ENCODE peak calls at places on chromosomes 5 and 9, in seven cellular contexts. O, N, T, V, P, K and H are unnamed samples.

GRCh38 chr5:78889759-78890158 is 95.4 kb downstream of the ARSB start:
- DNase-seq in O (no peak), N (no peak), T (no peak), V (no peak), P (no peak), K (peak; percentile 88), H (no peak)

GRCh38 chr9:116284518-116284917 is 130.9 kb downstream of the PAPPA start:
- DNase-seq in O (no peak), N (no peak), T (no peak), V (no peak), P (no peak), K (no peak), H (no peak)

GRCh38 chr5:172448999-172449398 is 5.3 kb downstream of the SH3PXD2B start:
- DNase-seq in O (no peak), N (no peak), T (no peak), V (no peak), P (no peak), K (no peak), H (no peak)

GRCh38 chr9:21744320-21744719 is 58.1 kb upstream of the MTAP start:
- DNase-seq in O (no peak), N (no peak), T (no peak), V (no peak), P (no peak), K (no peak), H (no peak)

GRCh38 chr5:153542536-153542935 is 52.1 kb downstream of the GRIA1 start:
- DNase-seq in O (no peak), N (no peak), T (no peak), V (no peak), P (no peak), K (peak; percentile 55), H (no peak)

GRCh38 chr9:134885647-134886412 is 5.2 kb downstream of the FCN2 start:
- DNase-seq in O (no peak), N (no peak), T (no peak), V (no peak), P (no peak), K (no peak), H (no peak)

GRCh38 chr5:93915142-93915553 is 173.7 kb upstream of the POU5F2 start:
- DNase-seq in O (peak; percentile 20), N (peak; percentile 84), T (no peak), V (no peak), P (no peak), K (peak; percentile 73), H (no peak)

GRCh38 chr9:3751125-3751758 is 225.4 kb upstream of the RFX3 start:
- DNase-seq in O (no peak), N (peak; percentile 24), T (no peak), V (no peak), P (no peak), K (peak; percentile 10), H (no peak)

GRCh38 chr5:128276537-128277216 is 193.1 kb downstream of the SLC12A2 start:
- DNase-seq in O (no peak), N (no peak), T (no peak), V (no peak), P (no peak), K (peak; percentile 20), H (no peak)

GRCh38 chr9:37373621-37374020 is 48.9 kb upstream of the GRHPR start:
- DNase-seq in O (no peak), N (no peak), T (no peak), V (no peak), P (no peak), K (no peak), H (no peak)

GRCh38 chr5:157328277-157328912 is 62.5 kb downstream of the CYFIP2 start:
- DNase-seq in O (peak; percentile 86), N (peak; percentile 89), T (peak; percentile 60), V (peak; percentile 48), P (no peak), K (peak; percentile 81), H (peak; percentile 66)

GRCh38 chr5:5667136-5667554 is 244.7 kb downstream of the ICE1 start:
- DNase-seq in O (no peak), N (no peak), T (no peak), V (no peak), P (no peak), K (no peak), H (peak; percentile 59)

GRCh38 chr9:135790356-135790755 is 88.4 kb downstream of the KCNT1 start:
- DNase-seq in O (no peak), N (no peak), T (no peak), V (no peak), P (no peak), K (no peak), H (no peak)

GRCh38 chr5:137054792-137055191 is 444.3 kb downstream of the SPOCK1 start:
- DNase-seq in O (no peak), N (no peak), T (no peak), V (no peak), P (no peak), K (no peak), H (no peak)

GRCh38 chr5:38347896-38348295 is 89.5 kb downstream of the EGFLAM start:
- DNase-seq in O (no peak), N (no peak), T (no peak), V (no peak), P (no peak), K (no peak), H (no peak)

GRCh38 chr9:113508111-113508749 is 44.7 kb downstream of the RGS3 start:
- DNase-seq in O (no peak), N (peak; percentile 56), T (no peak), V (peak; percentile 40), P (no peak), K (no peak), H (no peak)

GRCh38 chr5:140497897-140498296 is 49.6 kb upstream of the EIF4EBP3 start:
- DNase-seq in O (no peak), N (no peak), T (no peak), V (peak; percentile 25), P (no peak), K (no peak), H (no peak)

GRCh38 chr9:27765931-27766835 is 192.9 kb upstream of the C9orf72 start:
- DNase-seq in O (no peak), N (no peak), T (no peak), V (no peak), P (no peak), K (no peak), H (no peak)

GRCh38 chr9:107213561-107214028 is 69.5 kb upstream of the RAD23B start:
- DNase-seq in O (no peak), N (no peak), T (no peak), V (no peak), P (peak; percentile 1), K (peak; percentile 94), H (no peak)

GRCh38 chr9:122051401-122052346 is 41.4 kb downstream of the TTLL11 start:
- DNase-seq in O (no peak), N (no peak), T (no peak), V (no peak), P (no peak), K (peak; percentile 68), H (no peak)

GRCh38 chr5:79771387-79771786 is 81.8 kb downstream of the CMYA5 start:
- DNase-seq in O (no peak), N (no peak), T (no peak), V (no peak), P (no peak), K (peak; percentile 29), H (no peak)

GRCh38 chr5:68379275-68380026 is 163.9 kb downstream of the PIK3R1 start:
- DNase-seq in O (no peak), N (no peak), T (no peak), V (no peak), P (no peak), K (no peak), H (no peak)

GRCh38 chr5:38996123-38996522 is 78.1 kb downstream of the RICTOR start:
- DNase-seq in O (peak; percentile 53), N (no peak), T (no peak), V (no peak), P (no peak), K (no peak), H (no peak)

GRCh38 chr9:104961238-104961637 is 33.3 kb upstream of the ABCA1 start:
- DNase-seq in O (no peak), N (peak; percentile 96), T (no peak), V (no peak), P (no peak), K (peak; percentile 83), H (peak; percentile 55)

GRCh38 chr5:172666251-172666650 is 25.2 kb downstream of the NEURL1B start:
- DNase-seq in O (no peak), N (peak; percentile 70), T (no peak), V (no peak), P (no peak), K (peak; percentile 17), H (no peak)

DNA sequence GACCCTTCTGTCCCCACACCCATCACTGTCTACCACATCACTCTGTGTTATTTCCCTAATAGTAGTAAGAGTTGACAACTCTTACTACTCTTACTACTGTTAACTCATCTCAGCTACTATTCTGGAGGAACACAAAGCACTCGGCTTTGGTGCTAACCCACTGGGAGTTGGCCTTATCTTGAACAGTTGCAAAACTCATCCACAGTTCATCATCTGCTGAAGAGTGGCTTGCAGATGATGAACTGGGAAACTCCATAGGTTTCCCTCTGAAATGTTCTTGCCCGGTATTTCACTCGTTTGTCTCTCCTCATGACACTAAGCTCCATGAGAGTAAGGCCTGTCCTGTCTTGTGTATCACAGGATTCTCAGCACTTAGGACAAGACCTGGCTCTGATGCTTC is 221.4 kb downstream of the NR3C1 start:
- DNase-seq in O (no peak), N (no peak), T (no peak), V (no peak), P (no peak), K (no peak), H (no peak)
- H3K4me1 ChIP-seq in O (peaks cover 29% of the 10 kb centered on the region), N (no peaks in the 10 kb centered on the region), T (peaks cover 58% of the 10 kb centered on the region), V (peaks cover 15% of the 10 kb centered on the region), P (no peaks in the 10 kb centered on the region), K (peaks cover 4% of the 10 kb centered on the region), H (no peaks in the 10 kb centered on the region)

GRCh38 chr9:95096381-95096780 is 221.1 kb downstream of the FANCC start:
- DNase-seq in O (no peak), N (no peak), T (peak; percentile 26), V (no peak), P (no peak), K (no peak), H (no peak)
- TF ChIP-seq CTCF in O (no peak), N (peak; percentile 47), T (no peak), V (no peak), P (no peak), K (no peak), H (peak; percentile 9)

GRCh38 chr9:89314955-89315354 is 3.3 kb upstream of the SECISBP2 start:
- DNase-seq in O (no peak), N (no peak), T (no peak), V (no peak), P (no peak), K (no peak), H (no peak)
- H3K4me3 ChIP-seq in O (peak overlapping the region; percentile 84), N (peak overlapping the region; percentile 95), T (no peak overlapping the region), V (no peak overlapping the region), P (no peak overlapping the region), K (no peak overlapping the region), H (peak overlapping the region; percentile 74)

GRCh38 chr5:14447958-14448881 is 133.4 kb upstream of the OTULINL start:
- DNase-seq in O (peak; percentile 18), N (no peak), T (peak; percentile 49), V (no peak), P (no peak), K (no peak), H (peak; percentile 86)

GRCh38 chr5:14451866-14452265 is 129.7 kb upstream of the OTULINL start:
- DNase-seq in O (no peak), N (no peak), T (peak; percentile 38), V (no peak), P (no peak), K (no peak), H (no peak)

GRCh38 chr5:14449052-14449661 is 132.4 kb upstream of the OTULINL start:
- DNase-seq in O (no peak), N (no peak), T (peak; percentile 35), V (no peak), P (no peak), K (peak; percentile 86), H (peak; percentile 68)

GRCh38 chr5:14452685-14453084 is 128.9 kb upstream of the OTULINL start:
- DNase-seq in O (no peak), N (no peak), T (no peak), V (no peak), P (no peak), K (peak; percentile 58), H (no peak)

GRCh38 chr5:14450055-14450524 is 131.5 kb upstream of the OTULINL start:
- DNase-seq in O (no peak), N (no peak), T (peak; percentile 74), V (no peak), P (no peak), K (peak; percentile 92), H (no peak)
- H3K4me1 ChIP-seq in O (peaks cover 16% of the 10 kb centered on the region), N (peaks cover 25% of the 10 kb centered on the region), T (peaks cover 65% of the 10 kb centered on the region), V (no peaks in the 10 kb centered on the region), P (no peaks in the 10 kb centered on the region), K (peaks cover 39% of the 10 kb centered on the region), H (peaks cover 59% of the 10 kb centered on the region)